ENCODE peak calls at places on chromosomes 6 and 20, in nine cellular contexts. E is KBM-7; G is B cell; V is nucleus accumbens; N is stimulated activated CD4-positive, alpha-beta T cell treated with anti-CD3 and anti-CD28 coated beads, Interleukin-2, amount 100 ng/mL, for 48 hours; A is endothelial cell; Q is activated CD4-positive, alpha-beta T cell treated with anti-CD3 and anti-CD28 coated beads, Interleukin-2, amount 10 ng/mL, durations not matched to agents 7 days and 5 days; R is NCI-H2171; X is AG04450. S is an unnamed sample.

GRCh38 chr6:13695217-13695616 is 16.4 kb downstream of the RANBP9 start:
- DNase-seq in E (no peak), G (no peak), V (no peak), N (no peak), A (no peak), Q (no peak), R (no peak), X (peak), S (peak)

GRCh38 chr6:73565767-73566485 is 45.1 kb upstream of the EEF1A1 start:
- DNase-seq in E (no peak), G (no peak), V (no peak), N (no peak), A (no peak), Q (no peak), R (no peak), X (no peak), S (peak)

GRCh38 chr20:4150095-4150492 is 134.7 kb upstream of the RNF24 start:
- DNase-seq in E (no peak), G (no peak), V (no peak), N (no peak), A (no peak), Q (no peak), R (no peak), X (no peak), S (no peak)

GRCh38 chr6:168526841-168527281 is 85.9 kb downstream of the SMOC2 start:
- DNase-seq in E (no peak), G (no peak), V (no peak), N (no peak), A (no peak), Q (no peak), R (no peak), X (no peak), S (no peak)

GRCh38 chr20:7199867-7200266 is 432.4 kb downstream of the BMP2 start:
- DNase-seq in E (no peak), G (no peak), V (no peak), N (no peak), A (no peak), Q (no peak), R (no peak), X (no peak), S (no peak)

GRCh38 chr6:84515082-84515481 is 249.3 kb downstream of the TBX18 start:
- DNase-seq in E (no peak), G (no peak), V (no peak), N (no peak), A (no peak), Q (no peak), R (no peak), X (no peak), S (peak)

GRCh38 chr6:127186889-127187288 is 68.4 kb downstream of the RSPO3 start:
- DNase-seq in E (peak), G (no peak), V (peak), N (peak), A (peak), Q (peak), R (peak), X (no peak), S (no peak)

GRCh38 chr20:11352041-11352440 is 565.7 kb upstream of the BTBD3 start:
- DNase-seq in E (no peak), G (no peak), V (no peak), N (no peak), A (no peak), Q (no peak), R (no peak), X (no peak), S (no peak)

GRCh38 chr20:45840700-45841198 is 7.2 kb downstream of the SNX21 start:
- DNase-seq in E (no peak), G (no peak), V (no peak), N (no peak), A (no peak), Q (no peak), R (no peak), X (no peak), S (no peak)

GRCh38 chr6:163422574-163422973 is 8.1 kb downstream of the QKI start:
- DNase-seq in E (no peak), G (no peak), V (no peak), N (no peak), A (no peak), Q (no peak), R (no peak), X (no peak), S (no peak)

S was measured in AG04449.